ENCODE peak calls at places on chromosome 1, in five cellular contexts. E, J, X, L and C are unnamed samples.

GRCh38 chr1:13754510-13755103 is 54.6 kb downstream of the PRDM2 start:
- DNase-seq in L (peak), X (no peak), J (no peak), E (no peak), C (no peak)

GRCh38 chr1:211879475-211879874 is 48.9 kb upstream of the LPGAT1 start:
- DNase-seq in L (no peak), J (no peak), X (no peak), E (no peak), C (no peak)

GRCh38 chr1:183694636-183695035 is 41.5 kb upstream of the APOBEC4 start:
- DNase-seq in X (no peak), L (no peak), E (no peak), J (no peak), C (no peak)

GRCh38 chr1:30752651-30752908 is 5.0 kb downstream of the LAPTM5 start:
- DNase-seq in E (no peak), J (no peak), L (no peak), X (no peak), C (no peak)

GRCh38 chr1:10736623-10737267 is 59.7 kb downstream of the CASZ1 start:
- DNase-seq in E (no peak), X (no peak), J (no peak), L (no peak), C (no peak)

GRCh38 chr1:111603979-111604378 is 15.6 kb upstream of the RAP1A start:
- DNase-seq in L (no peak), E (no peak), J (peak), X (no peak), C (no peak)

GRCh38 chr1:230456478-230456877 is 30.3 kb upstream of the PGBD5 start:
- DNase-seq in X (no peak), L (no peak), J (no peak), E (no peak), C (no peak)

GRCh38 chr1:168360151-168360550 is 79.5 kb downstream of the TBX19 start:
- DNase-seq in E (no peak), J (peak), X (no peak), L (no peak), C (no peak)

GRCh38 chr1:25219661-25220251 is 12.5 kb downstream of the SYF2 start:
- DNase-seq in X (no peak), J (no peak), E (no peak), L (no peak), C (no peak)

GRCh38 chr1:22420456-22421053 is 31.1 kb upstream of the ZBTB40 start:
- DNase-seq in X (peak), E (peak), L (peak), J (peak), C (peak)

GRCh38 chr1:200207711-200208126 is 180.2 kb downstream of the NR5A2 start:
- DNase-seq in J (peak), E (no peak), L (peak), X (no peak), C (no peak)

GRCh38 chr1:229563701-229564100 is 5.2 kb upstream of the ABCB10 start:
- DNase-seq in J (no peak), X (no peak), L (peak), E (no peak), C (no peak)

GRCh38 chr1:164748253-164748899 is 189.4 kb downstream of the PBX1 start:
- DNase-seq in X (peak), L (peak), J (no peak), E (no peak), C (peak)

GRCh38 chr1:18530567-18531502 is 50.1 kb downstream of the KLHDC7A start:
- DNase-seq in J (no peak), E (no peak), X (no peak), L (no peak), C (no peak)

GRCh38 chr1:1072299-1072848 is 1.7 kb downstream of the RNF223 start:
- DNase-seq in J (no peak), X (no peak), L (no peak), E (no peak), C (no peak)

GRCh38 chr1:246508897-246509688 is 2.0 kb upstream of the SMYD3 start:
- DNase-seq in J (no peak), E (no peak), X (no peak), L (no peak), C (no peak)

GRCh38 chr1:149967041-149967440 is 30.4 kb upstream of the MTMR11 start:
- DNase-seq in J (no peak), E (no peak), X (no peak), L (no peak), C (no peak)
- TF ChIP-seq CTCF in J (no peak), E (no peak), X (no peak), L (no peak), C (no peak)

GRCh38 chr1:51635611-51636010 is 18.7 kb downstream of the OSBPL9 start:
- DNase-seq in J (no peak), X (no peak), L (no peak), E (no peak), C (no peak)
- H3K4me3 ChIP-seq in J (no peak), X (no peak), L (no peak), E (no peak), C (no peak)

DNA sequence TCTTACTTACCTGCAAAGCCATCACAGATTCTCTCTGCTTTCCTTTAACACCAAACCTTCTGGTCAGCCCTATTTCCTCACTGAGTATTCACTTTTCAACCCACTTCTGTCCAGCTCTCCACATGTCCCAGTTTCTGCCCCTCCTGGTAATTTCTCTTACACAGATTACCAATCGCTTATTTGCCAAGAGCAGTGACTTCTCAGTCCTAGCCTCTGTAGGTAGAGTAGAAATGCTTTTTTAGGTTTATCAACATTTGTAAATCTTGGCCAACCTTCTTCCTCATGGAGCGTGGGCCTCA is 33.6 kb upstream of the LRRC8C start:
- DNase-seq in L (no peak), X (no peak), E (no peak), J (no peak), C (no peak)
- TF ChIP-seq CTCF in L (no peak), X (no peak), E (no peak), J (no peak), C (no peak)

GRCh38 chr1:59298178-59298583 is 1.3 kb downstream of the FGGY start:
- DNase-seq in L (no peak), J (no peak), E (peak), X (no peak), C (no peak)
- H3K4me3 ChIP-seq in L (no peak), J (no peak), E (no peak), X (no peak), C (no peak)

GRCh38 chr1:33047290-33047689 is 10.6 kb upstream of the AK2 start:
- DNase-seq in X (no peak), L (no peak), J (no peak), E (no peak), C (no peak)

GRCh38 chr1:33049381-33049780 is 12.7 kb upstream of the AK2 start:
- DNase-seq in L (no peak), J (no peak), E (no peak), X (no peak), C (no peak)

GRCh38 chr1:33048426-33048825 is 11.7 kb upstream of the AK2 start:
- DNase-seq in E (no peak), J (no peak), X (no peak), L (no peak), C (no peak)

GRCh38 chr1:33047839-33048305 is 11.2 kb upstream of the AK2 start:
- DNase-seq in E (no peak), X (no peak), L (peak), J (peak), C (peak)

DNA sequence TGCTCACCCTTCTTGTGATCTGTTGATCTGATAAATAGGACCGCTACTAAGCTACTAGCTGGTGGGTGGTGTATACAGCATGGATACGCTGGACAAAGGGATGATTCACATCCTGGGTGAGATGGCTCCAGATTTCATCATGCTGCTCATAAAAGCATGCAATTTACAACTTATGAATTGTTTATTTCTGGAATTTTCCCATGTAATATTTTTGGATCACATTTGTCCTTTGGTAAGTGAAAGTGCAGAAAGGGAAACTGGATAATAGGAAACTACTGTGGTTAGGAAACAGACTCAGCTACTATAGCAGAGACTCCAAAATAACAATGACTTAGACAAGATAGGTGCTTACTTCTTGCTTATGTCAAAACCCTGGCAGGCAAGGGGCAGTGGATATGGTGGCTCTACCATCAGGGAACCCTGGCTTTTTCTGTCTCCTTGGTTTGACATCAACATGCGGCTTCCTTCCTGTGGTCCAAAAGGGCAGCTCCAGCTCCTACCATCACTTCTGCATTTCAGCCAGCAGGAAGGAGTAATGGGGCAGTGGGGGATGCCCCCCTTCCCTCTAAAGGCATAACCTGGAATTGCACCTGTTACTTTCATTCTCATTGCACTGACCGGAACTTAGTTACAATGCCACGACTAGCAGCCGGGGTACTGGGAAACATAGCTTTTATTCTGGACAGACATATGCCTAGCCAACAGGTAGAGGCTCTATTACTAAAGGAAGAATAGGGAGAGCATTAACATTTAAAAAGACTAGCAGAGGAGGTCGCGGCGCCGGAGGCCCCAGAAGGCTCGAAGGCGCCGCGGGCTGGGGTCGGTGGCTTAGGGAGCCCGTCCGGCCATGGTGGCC is 13.8 kb upstream of the AK2 start:
- DNase-seq in L (peak), J (peak), X (peak), E (no peak), C (no peak)
- TF ChIP-seq CTCF in L (no peak), J (peak), X (no peak), E (no peak), C (peak)

GRCh38 chr1:27306892-27307850 is 14.8 kb upstream of the TMEM222 start:
- DNase-seq in E (no peak), J (no peak), X (no peak), L (no peak), C (no peak)

GRCh38 chr1:27302612-27303011 is 19.4 kb upstream of the TMEM222 start:
- DNase-seq in J (no peak), X (no peak), E (no peak), L (no peak), C (no peak)

GRCh38 chr1:27306071-27306470 is 15.9 kb upstream of the TMEM222 start:
- DNase-seq in E (no peak), J (no peak), L (no peak), X (no peak), C (no peak)

GRCh38 chr1:27303509-27303908 is 18.5 kb upstream of the TMEM222 start:
- DNase-seq in J (no peak), E (no peak), X (no peak), L (no peak), C (no peak)

GRCh38 chr1:27307851-27308598 is 13.9 kb upstream of the TMEM222 start:
- DNase-seq in X (no peak), J (no peak), E (no peak), L (no peak), C (no peak)
- H3K4me3 ChIP-seq in X (no peak), J (no peak), E (no peak), L (no peak), C (no peak)

GRCh38 chr1:66176828-66177227 is 357.1 kb upstream of the SGIP1 start:
- DNase-seq in E (no peak), J (no peak), X (no peak), L (no peak), C (no peak)
- TF ChIP-seq CTCF in E (no peak), J (no peak), X (no peak), L (no peak), C (no peak)

DNA sequence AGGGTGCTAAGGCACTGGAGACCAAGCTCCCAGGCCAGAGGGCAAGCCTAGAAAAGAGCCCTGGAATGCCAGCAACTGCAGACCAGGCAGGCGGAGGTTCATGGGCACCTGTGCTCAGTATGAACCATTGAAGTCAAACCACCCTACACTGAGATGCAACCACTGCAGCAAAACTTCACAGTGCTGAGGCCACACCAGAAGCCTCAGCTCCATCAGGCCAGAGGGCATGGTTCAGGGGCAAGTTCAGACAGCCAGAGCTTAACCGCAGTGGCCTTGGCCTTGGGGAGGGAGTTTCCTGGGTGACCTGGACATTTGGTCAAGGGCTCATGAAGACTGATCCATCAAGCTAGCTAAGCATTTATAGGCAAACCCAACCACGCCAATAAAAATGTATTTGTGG is 7.1 kb downstream of the RCC2 start:
- DNase-seq in J (no peak), X (no peak), L (no peak), E (no peak), C (no peak)
- H3K4me3 ChIP-seq in J (no peak), X (no peak), L (no peak), E (no peak), C (no peak)

GRCh38 chr1:221887091-221887746 is 145.3 kb upstream of the DUSP10 start:
- DNase-seq in X (no peak), L (peak), J (peak), E (peak), C (peak)
- TF ChIP-seq CTCF in X (no peak), L (peak), J (no peak), E (no peak), C (no peak)